ENCODE peak calls at places on chromosomes 12 and 14, in ten cellular contexts. W, M, J, P, B, R, E, I, U and A are unnamed samples.

GRCh38 chr14:53273671-53274072 is 120.5 kb upstream of the DDHD1 start:
- DNase-seq in J (no peak), P (no peak), I (peak; percentile 24), W (peak; percentile 49), M (no peak), U (no peak), E (no peak), R (peak; percentile 1), B (no peak), A (no peak)

GRCh38 chr14:72665259-72665658 is 228.6 kb downstream of the DPF3 start:
- DNase-seq in J (no peak), R (no peak), U (no peak), B (no peak), E (no peak), I (peak; percentile 100), W (no peak), P (no peak), M (no peak), A (no peak)

GRCh38 chr12:62113366-62114011 is 146.7 kb upstream of the USP15 start:
- DNase-seq in W (no peak), M (no peak), I (no peak), P (no peak), J (no peak), U (no peak), B (no peak), R (no peak), E (no peak), A (no peak)

GRCh38 chr14:100778078-100778927 is 47.6 kb upstream of the MEG3 start:
- DNase-seq in M (no peak), E (no peak), R (no peak), J (no peak), I (no peak), B (no peak), P (no peak), U (peak; percentile 46), W (peak; percentile 3), A (no peak)

GRCh38 chr12:26434299-26434915 is 239.0 kb downstream of the SSPN start:
- DNase-seq in E (peak; percentile 0), J (no peak), B (peak; percentile 32), I (peak; percentile 83), M (no peak), R (peak; percentile 80), P (peak; percentile 17), W (no peak), U (peak; percentile 60), A (no peak)

GRCh38 chr12:57694459-57695019 is 607 bp downstream of the OS9 start:
- DNase-seq in W (no peak), M (peak; percentile 32), E (no peak), P (no peak), U (no peak), J (no peak), R (peak; percentile 26), B (no peak), I (peak; percentile 23), A (no peak)

GRCh38 chr12:68281685-68282084 is 28.3 kb upstream of the IL22 start:
- DNase-seq in U (no peak), P (no peak), R (no peak), E (no peak), I (no peak), W (no peak), B (no peak), J (no peak), M (no peak), A (no peak)

GRCh38 chr14:61653507-61653906 is 41.8 kb upstream of the HIF1A start:
- DNase-seq in P (no peak), U (peak; percentile 75), W (peak; percentile 24), I (peak; percentile 94), M (peak; percentile 64), R (no peak), E (no peak), B (no peak), J (no peak), A (no peak)

GRCh38 chr12:109927622-109928021 is 27.5 kb downstream of the TCHP start:
- DNase-seq in W (no peak), I (peak; percentile 74), P (peak; percentile 54), R (peak; percentile 47), M (no peak), B (peak; percentile 58), U (no peak), J (peak; percentile 3), E (no peak), A (peak; percentile 59)

GRCh38 chr14:68628605-68629310 is 164.1 kb downstream of the ZFP36L1 start:
- DNase-seq in I (no peak), J (no peak), E (no peak), R (no peak), U (peak; percentile 49), M (no peak), B (no peak), W (no peak), P (no peak), A (no peak)

GRCh38 chr14:68774771-68775613 is 17.9 kb downstream of the ZFP36L1 start:
- DNase-seq in E (no peak), J (no peak), P (no peak), U (peak; percentile 46), I (peak; percentile 86), W (peak; percentile 10), R (no peak), M (no peak), B (no peak), A (peak; percentile 55)

GRCh38 chr14:70919774-70920173 is 12.5 kb downstream of the PCNX1 start:
- DNase-seq in J (no peak), W (no peak), I (peak; percentile 69), P (no peak), B (no peak), U (no peak), M (no peak), E (no peak), R (no peak), A (no peak)

GRCh38 chr14:92865674-92866073 is 57.3 kb upstream of the CHGA start:
- DNase-seq in M (no peak), J (no peak), P (no peak), W (no peak), E (no peak), I (no peak), U (no peak), B (no peak), R (no peak), A (no peak)

GRCh38 chr12:54294152-54294913 is 6.5 kb downstream of the NFE2 start:
- DNase-seq in J (no peak), U (peak; percentile 80), M (peak; percentile 48), W (peak; percentile 32), I (peak; percentile 47), P (peak; percentile 72), B (peak; percentile 35), R (peak; percentile 55), E (peak; percentile 54), A (no peak)

GRCh38 chr12:120399531-120399930 is 30.6 kb upstream of the MSI1 start:
- DNase-seq in E (no peak), B (no peak), P (peak; percentile 45), M (no peak), W (no peak), U (no peak), I (peak; percentile 63), R (no peak), J (no peak), A (no peak)

GRCh38 chr12:90543393-90543792 is 411.6 kb downstream of the CCER1 start:
- DNase-seq in M (no peak), U (no peak), E (no peak), B (no peak), R (no peak), W (no peak), J (no peak), I (peak; percentile 55), P (no peak), A (no peak)

GRCh38 chr12:16307843-16308475 is 30.5 kb upstream of the SLC15A5 start:
- DNase-seq in J (no peak), I (no peak), R (no peak), P (no peak), U (no peak), E (no peak), M (no peak), B (no peak), W (no peak), A (no peak)

GRCh38 chr12:68349921-68350606 is 17.9 kb upstream of the MDM1 start:
- DNase-seq in R (no peak), W (no peak), M (no peak), I (no peak), U (no peak), E (no peak), P (no peak), B (no peak), J (no peak), A (no peak)

GRCh38 chr14:81436296-81437138 is 36.4 kb upstream of the STON2 start:
- DNase-seq in U (peak; percentile 74), B (peak; percentile 61), J (no peak), P (peak; percentile 84), I (peak; percentile 6), R (no peak), E (peak; percentile 68), M (peak; percentile 82), W (peak; percentile 72), A (peak; percentile 79)

GRCh38 chr14:75578786-75579781 is 664 bp downstream of the FLVCR2 start:
- DNase-seq in R (no peak), J (no peak), P (peak; percentile 39), U (peak; percentile 80), M (peak; percentile 33), I (no peak), W (peak; percentile 20), E (no peak), B (no peak), A (no peak)

GRCh38 chr12:54439521-54440255 is 20.6 kb upstream of the ITGA5 start:
- DNase-seq in R (peak; percentile 61), M (no peak), P (peak; percentile 68), J (no peak), W (no peak), U (no peak), E (no peak), B (peak; percentile 65), I (peak; percentile 85), A (no peak)

GRCh38 chr12:6548556-6549378 is 7.1 kb downstream of the IFFO1 start:
- DNase-seq in B (no peak), U (peak; percentile 58), I (peak; percentile 95), P (no peak), R (no peak), M (peak; percentile 25), W (no peak), E (no peak), J (no peak), A (no peak)

GRCh38 chr12:78060186-78060585 is 229.5 kb downstream of the NAV3 start:
- DNase-seq in M (no peak), J (no peak), B (no peak), W (no peak), E (no peak), U (no peak), R (no peak), P (no peak), I (peak; percentile 78), A (no peak)